ENCODE peak calls at places on chromosomes 4 and X, in ten cellular contexts. Q is KBM-7; C is glomerular endothelial cell; H is stimulated activated effector memory CD8-positive, alpha-beta T cell treated with anti-CD3 and anti-CD28 coated beads, Interleukin-12 subunit alpha, Interleukin-12 subunit beta, amount 100 ng/mL, for 72 hours; F is GM18507; N is activated T-cell treated with anti-CD3 and anti-CD28 coated beads, Interleukin-2, amount 50 U/mL, for 72 hours; X is GM03348; L is NAMALWA; P is spleen; U is central memory CD4-positive, alpha-beta T cell. D is an unnamed sample.

GRCh38 chrX:44569122-44569521 is 26.5 kb upstream of the FUNDC1 start:
- DNase-seq in X (peak; percentile 1), N (no peak), L (no peak), C (no peak), H (no peak), P (no peak), Q (no peak), F (no peak), U (no peak), D (no peak)

GRCh38 chr4:100417565-100417964 is 100.3 kb downstream of the EMCN start:
- DNase-seq in P (no peak), Q (no peak), H (no peak), U (no peak), F (no peak), L (no peak), N (no peak), C (no peak), X (peak; percentile 3), D (no peak)

GRCh38 chr4:159222158-159222557 is 119.3 kb downstream of the RAPGEF2 start:
- DNase-seq in F (no peak), L (no peak), H (no peak), N (no peak), U (no peak), Q (no peak), P (no peak), C (no peak), X (no peak), D (no peak)

GRCh38 chrX:21295246-21295820 is 78.9 kb upstream of the CNKSR2 start:
- DNase-seq in U (no peak), C (no peak), L (no peak), Q (no peak), X (no peak), P (peak; percentile 14), F (no peak), H (no peak), N (no peak), D (no peak)

GRCh38 chrX:15468036-15468435 is 25.1 kb downstream of the PIR start:
- DNase-seq in U (no peak), C (no peak), F (no peak), Q (peak; percentile 77), H (no peak), N (no peak), L (peak; percentile 53), P (no peak), X (peak; percentile 43), D (no peak)

GRCh38 chr4:158814207-158814606 is 45.4 kb downstream of the FNIP2 start:
- DNase-seq in U (no peak), C (no peak), Q (no peak), P (no peak), X (no peak), N (no peak), F (no peak), H (no peak), L (no peak), D (no peak)

GRCh38 chr4:109559625-109559982 is 442 bp upstream of the MCUB start:
- DNase-seq in X (peak; percentile 70), L (no peak), H (peak; percentile 33), P (peak; percentile 87), C (no peak), N (peak; percentile 62), U (no peak), Q (no peak), F (peak; percentile 14), D (peak; percentile 67)

GRCh38 chrX:45196701-45197100 is 4.0 kb downstream of the DIPK2B start:
- DNase-seq in Q (no peak), C (no peak), L (no peak), F (no peak), P (no peak), N (no peak), H (no peak), X (peak; percentile 20), U (no peak), D (no peak)

GRCh38 chr4:104677122-104677521 is 182.4 kb upstream of the CXXC4 start:
- DNase-seq in Q (peak; percentile 46), C (no peak), P (no peak), X (no peak), N (no peak), L (no peak), U (no peak), F (no peak), H (no peak), D (no peak)

GRCh38 chr4:57320880-57321279 is 210.7 kb upstream of the IGFBP7 start:
- DNase-seq in C (no peak), U (no peak), H (no peak), F (no peak), N (no peak), Q (no peak), X (no peak), L (no peak), P (no peak), D (no peak)

GRCh38 chr4:40254961-40255721 is 58.3 kb downstream of the RHOH start:
- DNase-seq in F (no peak), C (no peak), H (no peak), X (no peak), U (no peak), N (no peak), L (no peak), Q (no peak), P (no peak), D (no peak)

GRCh38 chr4:150297861-150298474 is 219.7 kb downstream of the DCLK2 start:
- DNase-seq in X (peak; percentile 39), L (peak; percentile 67), N (peak; percentile 36), F (no peak), P (no peak), H (no peak), U (no peak), Q (peak; percentile 37), C (no peak), D (no peak)

GRCh38 chr4:125101706-125102105 is 213.0 kb upstream of the FAT4 start:
- DNase-seq in X (peak; percentile 9), U (no peak), Q (no peak), C (no peak), F (no peak), N (no peak), L (no peak), P (no peak), H (no peak), D (no peak)

GRCh38 chrX:46376246-46376885 is 168.9 kb downstream of the ZNF674 start:
- DNase-seq in Q (peak; percentile 80), U (peak; percentile 17), L (peak; percentile 38), N (peak; percentile 17), P (no peak), X (peak; percentile 51), C (no peak), F (peak; percentile 0), H (no peak), D (no peak)

GRCh38 chr4:38621004-38621684 is 42.9 kb upstream of the KLF3 start:
- DNase-seq in N (no peak), H (no peak), U (no peak), C (no peak), P (no peak), X (peak; percentile 75), F (no peak), L (no peak), Q (no peak), D (no peak)

GRCh38 chrX:134715930-134716619 is 57.8 kb upstream of the PLAC1 start:
- DNase-seq in N (no peak), C (no peak), H (no peak), U (no peak), P (no peak), X (no peak), L (no peak), F (no peak), Q (no peak), D (no peak)

GRCh38 chr4:30350288-30350687 is 369.9 kb upstream of the PCDH7 start:
- DNase-seq in X (no peak), L (no peak), F (no peak), P (no peak), N (no peak), Q (no peak), H (no peak), U (no peak), C (no peak), D (no peak)

GRCh38 chr4:8840816-8841455 is 30.7 kb downstream of the HMX1 start:
- DNase-seq in N (no peak), P (peak; percentile 51), H (no peak), L (no peak), X (no peak), F (no peak), C (no peak), Q (no peak), U (no peak), D (peak; percentile 35)

GRCh38 chr4:7324651-7325121 is 110.0 kb downstream of the PSAPL1 start:
- DNase-seq in Q (no peak), U (no peak), H (no peak), C (no peak), L (no peak), X (no peak), F (no peak), P (peak; percentile 70), N (peak; percentile 7), D (no peak)

GRCh38 chrX:30735839-30736238 is 82.6 kb downstream of the GK start:
- DNase-seq in X (peak; percentile 54), P (no peak), N (peak; percentile 72), F (peak; percentile 4), Q (peak; percentile 88), C (peak; percentile 31), H (peak; percentile 41), L (peak; percentile 77), U (peak; percentile 55), D (peak; percentile 79)

GRCh38 chr4:19844436-19844835 is 407.3 kb upstream of the SLIT2 start:
- DNase-seq in L (no peak), H (no peak), X (no peak), P (no peak), N (no peak), Q (no peak), F (no peak), U (no peak), C (no peak), D (no peak)

GRCh38 chr4:5511791-5512190 is 196.6 kb downstream of the EVC2 start:
- DNase-seq in N (no peak), P (no peak), F (no peak), L (no peak), X (peak; percentile 65), C (no peak), Q (no peak), U (no peak), H (no peak), D (no peak)

GRCh38 chr4:26452565-26453531 is 37.4 kb downstream of the CCKAR start:
- DNase-seq in Q (no peak), P (no peak), N (no peak), X (no peak), U (no peak), L (no peak), C (no peak), F (no peak), H (no peak), D (no peak)

GRCh38 chrX:131677655-131678628 is 134.1 kb downstream of the OR13H1 start:
- DNase-seq in Q (peak; percentile 52), N (peak; percentile 39), P (peak; percentile 79), X (peak; percentile 48), C (no peak), U (peak; percentile 27), F (peak; percentile 11), L (peak; percentile 47), H (peak; percentile 22), D (peak; percentile 60)

GRCh38 chr4:175281894-175282293 is 363.7 kb downstream of the ADAM29 start:
- DNase-seq in X (no peak), H (no peak), U (no peak), L (no peak), N (no peak), F (no peak), P (no peak), Q (no peak), C (no peak), D (no peak)

GRCh38 chr4:132709024-132709423 is 440.1 kb upstream of the PCDH10 start:
- DNase-seq in H (no peak), C (no peak), N (no peak), L (no peak), X (no peak), F (no peak), Q (no peak), U (no peak), P (no peak), D (no peak)

GRCh38 chr4:143375326-143376073 is 38.8 kb downstream of the GAB1 start:
- DNase-seq in C (no peak), Q (peak; percentile 38), P (peak; percentile 81), U (no peak), F (no peak), L (peak; percentile 92), N (no peak), X (peak; percentile 17), H (no peak), D (no peak)

GRCh38 chr4:139367421-139368090 is 65.3 kb upstream of the NDUFC1 start:
- DNase-seq in X (peak; percentile 42), P (no peak), N (no peak), U (no peak), Q (no peak), L (no peak), F (no peak), C (no peak), H (no peak), D (no peak)